ENCODE peak calls at places on chromosome 15, in five cellular contexts. L, X, Y, N and D are unnamed samples.

GRCh38 chr15:82122754-82123400 is 77.1 kb upstream of the MEX3B start:
- DNase-seq in L (no peak), X (no peak), Y (peak), N (no peak), D (peak)

GRCh38 chr15:74997161-74997942 is 2.0 kb downstream of the SCAMP5 start:
- DNase-seq in L (no peak), X (no peak), Y (no peak), N (no peak), D (no peak)

GRCh38 chr15:25244731-25245585 is 193.9 kb downstream of the UBE3A start:
- DNase-seq in L (no peak), X (peak), Y (peak), N (no peak), D (no peak)

GRCh38 chr15:63434567-63435219 is 53.0 kb upstream of the CA12 start:
- DNase-seq in L (no peak), X (no peak), Y (no peak), N (peak), D (no peak)

GRCh38 chr15:56469484-56469883 is 4.5 kb upstream of the MNS1 start:
- DNase-seq in L (no peak), X (no peak), Y (no peak), N (no peak), D (no peak)

GRCh38 chr15:100531823-100532222 is 3.1 kb upstream of the CERS3 start:
- DNase-seq in L (no peak), X (no peak), Y (no peak), N (no peak), D (no peak)

GRCh38 chr15:72319360-72319984 is 485 bp downstream of the CELF6 start:
- DNase-seq in L (no peak), X (peak), Y (no peak), N (no peak), D (no peak)

GRCh38 chr15:31977812-31978662 is 52.3 kb upstream of the CHRNA7 start:
- DNase-seq in L (peak), X (no peak), Y (no peak), N (peak), D (no peak)

GRCh38 chr15:29107971-29108645 is 161.5 kb downstream of the NSMCE3 start:
- DNase-seq in L (no peak), X (no peak), Y (no peak), N (no peak), D (no peak)

GRCh38 chr15:98753726-98754125 is 105.4 kb downstream of the IGF1R start:
- DNase-seq in L (no peak), X (no peak), Y (no peak), N (no peak), D (no peak)

GRCh38 chr15:24877174-24877573 is 77.6 kb upstream of the SNRPN start:
- DNase-seq in L (no peak), X (no peak), Y (no peak), N (no peak), D (no peak)

GRCh38 chr15:85097706-85098105 is 116.0 kb downstream of the PDE8A start:
- DNase-seq in L (no peak), X (no peak), Y (no peak), N (no peak), D (no peak)

GRCh38 chr15:31364301-31365031 is 37.8 kb downstream of the KLF13 start:
- DNase-seq in L (no peak), X (no peak), Y (no peak), N (peak), D (no peak)

GRCh38 chr15:23687143-23687470 is at the start of gene NDN:
- DNase-seq in L (no peak), X (no peak), Y (no peak), N (no peak), D (peak)